ENCODE peak calls at places on chromosomes 2 and 18, in four cellular contexts. H, O, W and U are unnamed samples.

GRCh38 chr2:241775223-241776177 is 1.1 kb upstream of the GAL3ST2 start:
- DNase-seq in H (no peak), O (no peak), W (peak), U (no peak)

GRCh38 chr2:132719480-132719879 is 49.5 kb upstream of the LYPD1 start:
- DNase-seq in H (no peak), O (no peak), W (no peak), U (no peak)

GRCh38 chr2:65397122-65397521 is 35.3 kb downstream of the SPRED2 start:
- DNase-seq in H (no peak), O (no peak), W (no peak), U (no peak)

GRCh38 chr2:220192994-220193753 is 565.7 kb downstream of the SLC4A3 start:
- DNase-seq in H (no peak), O (no peak), W (no peak), U (no peak)

GRCh38 chr2:86020984-86021383 is 84.7 kb downstream of the POLR1A start:
- DNase-seq in H (no peak), O (no peak), W (no peak), U (no peak)

GRCh38 chr2:131034122-131035051 is 58.9 kb downstream of the FAM168B start:
- DNase-seq in H (peak), O (no peak), W (no peak), U (peak)

GRCh38 chr2:26455801-26456700 is 21.9 kb downstream of the OTOF start:
- DNase-seq in H (no peak), O (no peak), W (no peak), U (no peak)

GRCh38 chr2:28390241-28390856 is 2.3 kb upstream of the FOSL2 start:
- DNase-seq in H (peak), O (peak), W (peak), U (peak)

GRCh38 chr2:11610624-11611242 is 59.3 kb downstream of the NTSR2 start:
- DNase-seq in H (no peak), O (no peak), W (no peak), U (no peak)

GRCh38 chr2:215609089-215610032 is 173.5 kb upstream of the FN1 start:
- DNase-seq in H (no peak), O (no peak), W (no peak), U (no peak)

GRCh38 chr2:38665854-38666577 is at the start of gene GALM:
- DNase-seq in H (peak), O (peak), W (peak), U (peak)

GRCh38 chr2:55159037-55159651 is 72.9 kb downstream of the CLHC1 start:
- DNase-seq in H (no peak), O (no peak), W (no peak), U (no peak)

GRCh38 chr2:60414731-60415130 is 138.7 kb downstream of the BCL11A start:
- DNase-seq in H (no peak), O (no peak), W (no peak), U (no peak)

GRCh38 chr2:181178823-181179412 is 198.5 kb downstream of the UBE2E3 start:
- DNase-seq in H (peak), O (no peak), W (peak), U (peak)

GRCh38 chr2:29850794-29851193 is 70.6 kb downstream of the ALK start:
- DNase-seq in H (no peak), O (no peak), W (no peak), U (no peak)

GRCh38 chr2:38427053-38427452 is 50.0 kb upstream of the ATL2 start:
- DNase-seq in H (no peak), O (no peak), W (no peak), U (no peak)

GRCh38 chr18:77853859-77854258 is 604.2 kb downstream of the GALR1 start:
- DNase-seq in H (no peak), O (no peak), W (no peak), U (no peak)

GRCh38 chr18:56541790-56542189 is 96.6 kb downstream of the TXNL1 start:
- DNase-seq in H (no peak), O (no peak), W (no peak), U (no peak)

GRCh38 chr2:12452211-12452610 is 264.5 kb upstream of the TRIB2 start:
- DNase-seq in H (no peak), O (no peak), W (no peak), U (no peak)

GRCh38 chr18:77248873-77249582 is 620 bp upstream of the GALR1 start:
- DNase-seq in H (no peak), O (no peak), W (no peak), U (no peak)

GRCh38 chr2:222900354-222900753 is 39.5 kb downstream of the ACSL3 start:
- DNase-seq in H (no peak), O (no peak), W (no peak), U (no peak)

GRCh38 chr2:63842149-63843061 is 709 bp downstream of the UGP2 start:
- DNase-seq in H (no peak), O (peak), W (peak), U (peak)

GRCh38 chr2:8132371-8132831 is 549.5 kb upstream of the ID2 start:
- DNase-seq in H (no peak), O (no peak), W (no peak), U (no peak)

GRCh38 chr18:60684843-60685513 is 312.4 kb upstream of the MC4R start:
- DNase-seq in H (no peak), O (no peak), W (peak), U (no peak)

GRCh38 chr2:238462782-238463396 is 36.2 kb downstream of the ASB1 start:
- DNase-seq in H (no peak), O (peak), W (peak), U (peak)

GRCh38 chr2:14634223-14634884 is 1.8 kb downstream of the LRATD1 start:
- DNase-seq in H (peak), O (peak), W (peak), U (peak)

GRCh38 chr2:54652540-54652939 is 70.9 kb upstream of the EML6 start:
- DNase-seq in H (no peak), O (no peak), W (no peak), U (no peak)

GRCh38 chr2:218202266-218202665 is 14.7 kb upstream of the ARPC2 start:
- DNase-seq in H (no peak), O (no peak), W (no peak), U (no peak)

GRCh38 chr18:42192251-42193248 is 237.5 kb downstream of the PIK3C3 start:
- DNase-seq in H (no peak), O (no peak), W (peak), U (no peak)

GRCh38 chr2:27152796-27153464 is 4.1 kb downstream of the TCF23 start:
- DNase-seq in H (no peak), O (no peak), W (no peak), U (no peak)

GRCh38 chr2:74847075-74847858 is 13.3 kb downstream of the HK2 start:
- DNase-seq in H (no peak), O (no peak), W (no peak), U (no peak)

GRCh38 chr2:215466097-215466909 is 30.4 kb upstream of the FN1 start:
- DNase-seq in H (no peak), O (no peak), W (no peak), U (no peak)

GRCh38 chr2:54457326-54458023 is 1.3 kb downstream of the SPTBN1 start:
- DNase-seq in H (peak), O (no peak), W (peak), U (peak)

GRCh38 chr18:75439356-75439755 is 11.9 kb upstream of the SMIM21 start:
- DNase-seq in H (no peak), O (no peak), W (no peak), U (no peak)

GRCh38 chr18:33676593-33676992 is 98.6 kb downstream of the ASXL3 start:
- DNase-seq in H (no peak), O (no peak), W (no peak), U (no peak)

DNA sequence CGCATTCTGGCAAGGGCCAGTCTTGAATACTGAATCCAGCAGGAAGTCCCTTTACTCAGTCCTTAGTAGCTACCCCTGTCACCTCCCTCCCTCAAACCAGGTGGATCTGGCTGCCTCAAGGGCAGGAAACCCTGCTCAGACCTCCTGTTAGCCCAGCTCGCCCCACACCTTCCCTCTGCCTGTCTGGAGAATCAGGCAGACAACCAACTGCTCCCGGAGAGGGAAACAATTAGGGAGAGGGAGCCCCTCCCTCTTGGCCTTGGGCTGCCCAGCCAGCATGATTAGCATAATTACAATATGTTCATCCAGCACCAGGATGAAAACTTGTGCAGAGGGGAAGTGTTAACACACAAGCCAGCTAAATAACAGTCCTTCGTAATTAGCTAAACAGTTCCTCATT is 185.5 kb downstream of the C1D start:
- DNase-seq in H (peak), O (no peak), W (no peak), U (no peak)
- TF ChIP-seq ELF4 in H (no peak), O (no peak), W (no peak), U (no peak)

GRCh38 chr2:149200109-149200520 is 130.3 kb upstream of the LYPD6 start:
- DNase-seq in H (no peak), O (no peak), W (no peak), U (no peak)
- TF ChIP-seq ELF4 in H (no peak), O (no peak), W (no peak), U (no peak)

GRCh38 chr2:99852376-99852934 is 289.9 kb downstream of the AFF3 start:
- DNase-seq in H (no peak), O (no peak), W (no peak), U (no peak)

GRCh38 chr2:99854236-99854852 is 288.0 kb downstream of the AFF3 start:
- DNase-seq in H (no peak), O (no peak), W (no peak), U (no peak)

GRCh38 chr2:99851811-99852210 is 290.6 kb downstream of the AFF3 start:
- DNase-seq in H (no peak), O (no peak), W (no peak), U (no peak)

GRCh38 chr2:99850076-99850710 is 292.2 kb downstream of the AFF3 start:
- DNase-seq in H (no peak), O (no peak), W (no peak), U (peak)

DNA sequence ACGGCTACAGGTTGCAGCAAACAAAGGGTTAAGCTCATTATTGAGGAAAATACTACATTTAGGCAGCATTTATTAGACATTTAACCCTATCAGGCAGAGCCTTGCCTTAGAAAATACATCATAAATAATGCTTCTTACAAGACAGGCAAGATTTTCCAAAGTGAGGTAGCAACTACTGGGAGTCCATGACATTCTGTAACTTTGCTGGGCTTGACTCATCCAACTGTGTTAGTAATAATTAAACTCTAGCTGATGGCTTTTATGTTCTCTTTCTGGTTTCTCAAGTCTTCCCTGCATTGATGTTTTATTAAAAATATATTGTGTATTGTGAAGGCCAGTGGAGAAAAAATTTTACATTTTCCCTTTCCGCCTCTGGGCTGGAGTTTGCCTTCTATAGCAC is 291.3 kb downstream of the AFF3 start:
- DNase-seq in H (no peak), O (no peak), W (no peak), U (no peak)
- TF ChIP-seq ELF4 in H (no peak), O (no peak), W (no peak), U (no peak)

GRCh38 chr2:3126171-3126685 is 251.4 kb downstream of the EIPR1 start:
- DNase-seq in H (no peak), O (no peak), W (no peak), U (no peak)

GRCh38 chr2:3125761-3126130 is 251.9 kb downstream of the EIPR1 start:
- DNase-seq in H (no peak), O (no peak), W (no peak), U (no peak)

GRCh38 chr2:3127279-3127690 is 250.3 kb downstream of the EIPR1 start:
- DNase-seq in H (no peak), O (no peak), W (no peak), U (no peak)

GRCh38 chr2:3127710-3128109 is 249.9 kb downstream of the EIPR1 start:
- DNase-seq in H (no peak), O (no peak), W (no peak), U (no peak)

GRCh38 chr2:3126686-3127278 is 250.8 kb downstream of the EIPR1 start:
- DNase-seq in H (no peak), O (no peak), W (no peak), U (no peak)
- TF ChIP-seq ELF4 in H (no peak), O (no peak), W (no peak), U (no peak)